ENCODE peak calls at places on chromosomes 1 and 21, in six cellular contexts. P is stimulated activated CD4-positive, alpha-beta T cell treated with anti-CD3 and anti-CD28 coated beads, Interleukin-1b, Interleukin-23, amount 100 ng/mL, for 1 hour; N is T-helper 2 cell; J is left colon; X is sciatic nerve; C is astrocyte of the spinal cord. V is an unnamed sample.

GRCh38 chr1:14605945-14606344 is 7.5 kb downstream of the KAZN start:
- DNase-seq in P (no peak), N (no peak), J (no peak), X (no peak), C (no peak), V (no peak)

GRCh38 chr1:188583133-188583532 is 1754.4 kb downstream of the PLA2G4A start:
- DNase-seq in P (no peak), N (no peak), J (no peak), X (no peak), C (no peak), V (no peak)

GRCh38 chr1:242205622-242206489 is 207.0 kb upstream of the MAP1LC3C start:
- DNase-seq in P (no peak), N (no peak), J (no peak), X (no peak), C (peak), V (no peak)

GRCh38 chr1:166156674-166157073 is 10.1 kb downstream of the FAM78B start:
- DNase-seq in P (no peak), N (no peak), J (no peak), X (no peak), C (no peak), V (no peak)

GRCh38 chr1:47624531-47624930 is 186.7 kb downstream of the FOXD2 start:
- DNase-seq in P (no peak), N (no peak), J (peak), X (no peak), C (no peak), V (no peak)

GRCh38 chr1:1832151-1832550 is 53.9 kb upstream of the NADK start:
- DNase-seq in P (no peak), N (no peak), J (no peak), X (no peak), C (no peak), V (no peak)

GRCh38 chr1:34840426-34840825 is 19.1 kb downstream of the SMIM12 start:
- DNase-seq in P (no peak), N (no peak), J (no peak), X (no peak), C (no peak), V (no peak)

GRCh38 chr1:90561384-90561783 is 155.7 kb downstream of the BARHL2 start:
- DNase-seq in P (no peak), N (no peak), J (no peak), X (no peak), C (no peak), V (no peak)

GRCh38 chr1:220680085-220680687 is 10.0 kb upstream of the C1orf115 start:
- DNase-seq in P (no peak), N (no peak), J (no peak), X (no peak), C (peak), V (no peak)

GRCh38 chr1:152225678-152226077 is 1.7 kb upstream of the HRNR start:
- DNase-seq in P (no peak), N (no peak), J (no peak), X (no peak), C (no peak), V (no peak)

GRCh38 chr1:22339237-22339636 is 112.4 kb upstream of the ZBTB40 start:
- DNase-seq in P (no peak), N (no peak), J (no peak), X (no peak), C (no peak), V (no peak)

GRCh38 chr1:13483946-13484345 is 29.9 kb downstream of the LRRC38 start:
- DNase-seq in P (no peak), N (no peak), J (no peak), X (no peak), C (no peak), V (no peak)

GRCh38 chr1:222995230-222995580 is 147.8 kb downstream of the TLR5 start:
- DNase-seq in P (no peak), N (no peak), J (no peak), X (no peak), C (no peak), V (no peak)

GRCh38 chr1:62509028-62509427 is 72.2 kb downstream of the USP1 start:
- DNase-seq in P (no peak), N (no peak), J (no peak), X (no peak), C (no peak), V (no peak)

GRCh38 chr1:30415171-30415940 is 308.0 kb downstream of the MATN1 start:
- DNase-seq in P (no peak), N (no peak), J (no peak), X (no peak), C (no peak), V (no peak)

GRCh38 chr1:153677718-153678518 is 570 bp upstream of the NPR1 start:
- DNase-seq in P (no peak), N (no peak), J (no peak), X (no peak), C (peak), V (peak)

GRCh38 chr1:35576061-35576765 is 3.1 kb downstream of the TFAP2E start:
- DNase-seq in P (no peak), N (no peak), J (no peak), X (no peak), C (no peak), V (no peak)

GRCh38 chr1:38789498-38790169 is 69.9 kb downstream of the RRAGC start:
- DNase-seq in P (no peak), N (no peak), J (no peak), X (no peak), C (no peak), V (no peak)

GRCh38 chr1:10299174-10299573 is 88.8 kb downstream of the KIF1B start:
- DNase-seq in P (no peak), N (no peak), J (no peak), X (no peak), C (no peak), V (no peak)

GRCh38 chr1:246782120-246782900 is 58.1 kb downstream of the SCCPDH start:
- DNase-seq in P (no peak), N (no peak), J (no peak), X (peak), C (peak), V (no peak)

GRCh38 chr1:183711691-183712401 is 58.7 kb upstream of the APOBEC4 start:
- DNase-seq in P (no peak), N (no peak), J (no peak), X (no peak), C (peak), V (no peak)

GRCh38 chr1:42861014-42861399 is 14.6 kb downstream of the ZNF691 start:
- DNase-seq in P (no peak), N (no peak), J (no peak), X (no peak), C (no peak), V (no peak)

GRCh38 chr1:46204406-46204742 is 1.2 kb downstream of the LURAP1 start:
- DNase-seq in P (no peak), N (no peak), J (no peak), X (no peak), C (no peak), V (no peak)

GRCh38 chr1:155002479-155003226 is at the start of gene ZBTB7B:
- DNase-seq in P (no peak), N (no peak), J (peak), X (no peak), C (peak), V (no peak)

GRCh38 chr21:42413500-42413899 is 9.8 kb downstream of the UBASH3A start:
- DNase-seq in P (no peak), N (peak), J (no peak), X (no peak), C (no peak), V (no peak)

GRCh38 chr1:42940851-42941639 is 17.6 kb downstream of the SLC2A1 start:
- DNase-seq in P (no peak), N (no peak), J (peak), X (no peak), C (peak), V (no peak)

GRCh38 chr1:168506204-168506819 is 37.5 kb downstream of the XCL2 start:
- DNase-seq in P (no peak), N (no peak), J (no peak), X (no peak), C (peak), V (no peak)

GRCh38 chr1:114026797-114027196 is 47.5 kb downstream of the OLFML3 start:
- DNase-seq in P (no peak), N (no peak), J (no peak), X (no peak), C (peak), V (no peak)

GRCh38 chr1:67134692-67135091 is at the start of gene C1orf141:
- DNase-seq in P (no peak), N (no peak), J (no peak), X (no peak), C (peak), V (peak)

GRCh38 chr1:109314805-109315204 is 8.0 kb upstream of the MYBPHL start:
- DNase-seq in P (no peak), N (no peak), J (no peak), X (no peak), C (peak), V (no peak)

GRCh38 chr1:162422662-162423375 is 10.9 kb upstream of the SH2D1B start:
- DNase-seq in P (no peak), N (no peak), J (no peak), X (no peak), C (no peak), V (no peak)

GRCh38 chr1:205285391-205286101 is 36.0 kb downstream of the NUAK2 start:
- DNase-seq in P (no peak), N (peak), J (no peak), X (no peak), C (peak), V (peak)

GRCh38 chr21:32844653-32845443 is 73.3 kb upstream of the PAXBP1 start:
- DNase-seq in P (no peak), N (no peak), J (no peak), X (no peak), C (peak), V (no peak)

GRCh38 chr1:205329719-205330118 is 8.2 kb upstream of the NUAK2 start:
- DNase-seq in P (no peak), N (no peak), J (no peak), X (no peak), C (no peak), V (no peak)

GRCh38 chr1:53073287-53073686 is 11.3 kb downstream of the PODN start:
- DNase-seq in P (no peak), N (no peak), J (no peak), X (peak), C (no peak), V (no peak)

GRCh38 chr1:162168261-162168660 is 98.8 kb downstream of the NOS1AP start:
- DNase-seq in P (no peak), N (no peak), J (no peak), X (peak), C (no peak), V (no peak)

GRCh38 chr1:52907812-52908153 is 13.8 kb downstream of the ECHDC2 start:
- DNase-seq in P (no peak), N (no peak), J (no peak), X (no peak), C (no peak), V (no peak)

GRCh38 chr1:109094377-109094803 is 3.8 kb downstream of the TMEM167B start:
- DNase-seq in P (no peak), N (no peak), J (no peak), X (no peak), C (peak), V (no peak)

GRCh38 chr1:167617100-167617949 is 12.7 kb upstream of the RCSD1 start:
- DNase-seq in P (no peak), N (no peak), J (peak), X (no peak), C (peak), V (no peak)

V was measured in CD8-positive, alpha-beta memory T cell.